ENCODE peak calls at places on chromosomes 13 and 19, in ten cellular contexts. N is sigmoid colon, C is K562, M is breast epithelium, X is IMR-90, O is Peyer's patch, K is heart left ventricle, Y is lower leg skin, I is ovary, G is body of pancreas. J is an unnamed sample.

GRCh38 chr19:33675501-33676124 is 53.9 kb downstream of the CHST8 start:
- DNase-seq in N (peak), C (no peak), M (no peak), X (no peak), O (no peak), K (no peak), Y (peak), I (no peak), G (no peak), J (no peak)

GRCh38 chr13:99356216-99357089 is 49.3 kb upstream of the GPR183 start:
- DNase-seq in N (no peak), C (peak), M (no peak), X (peak), O (peak), K (peak), Y (no peak), I (peak), G (no peak), J (no peak)

GRCh38 chr19:19463348-19464117 is 51.8 kb downstream of the TSSK6 start:
- DNase-seq in N (peak), C (no peak), M (no peak), X (peak), O (no peak), K (no peak), Y (no peak), I (peak), G (peak), J (no peak)

GRCh38 chr13:92719868-92720267 is 506.7 kb upstream of the GPC6 start:
- DNase-seq in N (no peak), C (no peak), M (no peak), X (no peak), O (no peak), K (no peak), Y (no peak), I (no peak), G (no peak), J (no peak)

GRCh38 chr19:39362682-39363657 is 20.7 kb downstream of the SAMD4B start:
- DNase-seq in N (no peak), C (no peak), M (no peak), X (peak), O (no peak), K (no peak), Y (no peak), I (no peak), G (no peak), J (no peak)

GRCh38 chr19:49224856-49225255 is 67.3 kb downstream of the TRPM4 start:
- DNase-seq in N (no peak), C (peak), M (no peak), X (peak), O (peak), K (no peak), Y (no peak), I (no peak), G (peak), J (peak)

GRCh38 chr19:33916792-33917191 is 120.1 kb downstream of the KCTD15 start:
- DNase-seq in N (no peak), C (no peak), M (no peak), X (no peak), O (no peak), K (no peak), Y (no peak), I (no peak), G (no peak), J (no peak)

GRCh38 chr19:34960103-34960805 is 3.8 kb downstream of the ZNF792 start:
- DNase-seq in N (no peak), C (no peak), M (no peak), X (peak), O (no peak), K (no peak), Y (peak), I (no peak), G (no peak), J (no peak)

GRCh38 chr19:27672309-27673047 is 1540.5 kb downstream of the UQCRFS1 start:
- DNase-seq in N (no peak), C (no peak), M (no peak), X (no peak), O (no peak), K (peak), Y (peak), I (no peak), G (no peak), J (no peak)

GRCh38 chr13:110965038-110965754 is 50.3 kb upstream of the ANKRD10 start:
- DNase-seq in N (no peak), C (peak), M (no peak), X (peak), O (no peak), K (no peak), Y (no peak), I (no peak), G (no peak), J (no peak)

GRCh38 chr19:38715540-38715939 is 28.7 kb downstream of the CAPN12 start:
- DNase-seq in N (no peak), C (no peak), M (no peak), X (no peak), O (no peak), K (no peak), Y (no peak), I (no peak), G (peak), J (no peak)

GRCh38 chr13:85541476-85541875 is 257.7 kb downstream of the SLITRK6 start:
- DNase-seq in N (no peak), C (no peak), M (no peak), X (no peak), O (no peak), K (no peak), Y (no peak), I (no peak), G (no peak), J (no peak)

GRCh38 chr19:23996549-23996948 is 81.9 kb downstream of the ZNF726 start:
- DNase-seq in N (no peak), C (peak), M (no peak), X (no peak), O (no peak), K (no peak), Y (no peak), I (no peak), G (no peak), J (no peak)
- TF ChIP-seq POLR2A in N (no peak), C (no peak), M (no peak), X (no peak), O (no peak), K (no peak), Y (no peak), I (no peak), G (no peak), J (no peak)

DNA sequence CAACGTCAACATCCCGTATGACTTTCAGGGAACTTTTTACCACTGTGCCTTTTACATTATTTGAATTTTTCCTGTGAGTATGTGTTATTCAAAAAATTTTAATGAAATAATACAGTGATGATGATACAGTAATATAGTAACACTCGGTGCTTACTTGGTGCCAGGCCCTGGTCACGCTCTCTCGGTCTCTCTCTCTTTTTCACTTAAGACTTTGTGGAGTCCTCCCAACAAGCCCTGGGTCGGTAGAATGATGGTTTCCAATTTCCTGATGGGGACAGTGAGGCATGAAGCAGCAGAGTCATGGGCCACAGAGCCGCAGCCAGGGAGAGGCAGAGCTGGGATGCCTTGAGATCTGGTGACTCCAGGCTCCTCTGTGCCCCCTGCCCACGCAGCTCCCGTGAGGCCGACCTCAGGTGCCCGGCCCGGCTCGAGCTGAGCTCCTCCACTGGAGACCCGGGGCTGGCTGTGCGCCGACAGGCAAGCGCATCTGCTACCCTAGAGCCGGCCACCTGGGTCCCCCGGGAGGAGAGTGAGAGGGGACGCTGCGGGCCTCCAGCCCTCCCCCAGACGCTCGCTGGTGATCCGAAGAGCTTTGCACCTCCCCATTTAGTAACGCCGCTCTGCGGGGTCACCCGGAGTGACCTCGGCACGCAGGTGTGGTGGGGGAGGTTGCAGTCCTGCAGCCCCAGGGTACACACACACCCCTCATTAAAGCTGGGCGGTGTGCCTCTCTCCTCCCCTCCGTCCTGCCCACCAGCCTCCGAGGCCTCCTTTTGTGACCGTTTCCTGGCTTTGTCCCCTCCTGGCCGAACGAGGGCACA is 4.4 kb upstream of the SBK3 start:
- DNase-seq in N (no peak), C (no peak), M (no peak), X (peak), O (no peak), K (no peak), Y (no peak), I (no peak), G (peak), J (no peak)
- H3K4me3 ChIP-seq in N (no peak), C (no peak), M (peak), X (peak), O (no peak), K (peak), Y (no peak), I (no peak), G (no peak), J (no peak)

GRCh38 chr19:58516964-58517833 is 2.4 kb downstream of the ZBTB45 start:
- DNase-seq in N (no peak), C (no peak), M (no peak), X (no peak), O (no peak), K (no peak), Y (no peak), I (no peak), G (no peak), J (no peak)
- TF ChIP-seq POLR2A in N (no peak), C (no peak), M (no peak), X (no peak), O (no peak), K (no peak), Y (no peak), I (no peak), G (no peak), J (no peak)

GRCh38 chr13:53020764-53021332 is 7.8 kb upstream of the OLFM4 start:
- DNase-seq in N (no peak), C (no peak), M (no peak), X (no peak), O (no peak), K (no peak), Y (no peak), I (no peak), G (no peak), J (no peak)
- H3K4me3 ChIP-seq in N (no peak), C (no peak), M (no peak), X (no peak), O (no peak), K (no peak), Y (no peak), I (no peak), G (no peak), J (no peak)

GRCh38 chr19:41218615-41219507 is at the start of gene AXL:
- DNase-seq in N (peak), C (no peak), M (peak), X (peak), O (peak), K (peak), Y (peak), I (peak), G (peak), J (peak)
- TF ChIP-seq POLR2A in N (peak), C (no peak), M (peak), X (peak), O (no peak), K (peak), Y (no peak), I (peak), G (peak), J (peak)

DNA sequence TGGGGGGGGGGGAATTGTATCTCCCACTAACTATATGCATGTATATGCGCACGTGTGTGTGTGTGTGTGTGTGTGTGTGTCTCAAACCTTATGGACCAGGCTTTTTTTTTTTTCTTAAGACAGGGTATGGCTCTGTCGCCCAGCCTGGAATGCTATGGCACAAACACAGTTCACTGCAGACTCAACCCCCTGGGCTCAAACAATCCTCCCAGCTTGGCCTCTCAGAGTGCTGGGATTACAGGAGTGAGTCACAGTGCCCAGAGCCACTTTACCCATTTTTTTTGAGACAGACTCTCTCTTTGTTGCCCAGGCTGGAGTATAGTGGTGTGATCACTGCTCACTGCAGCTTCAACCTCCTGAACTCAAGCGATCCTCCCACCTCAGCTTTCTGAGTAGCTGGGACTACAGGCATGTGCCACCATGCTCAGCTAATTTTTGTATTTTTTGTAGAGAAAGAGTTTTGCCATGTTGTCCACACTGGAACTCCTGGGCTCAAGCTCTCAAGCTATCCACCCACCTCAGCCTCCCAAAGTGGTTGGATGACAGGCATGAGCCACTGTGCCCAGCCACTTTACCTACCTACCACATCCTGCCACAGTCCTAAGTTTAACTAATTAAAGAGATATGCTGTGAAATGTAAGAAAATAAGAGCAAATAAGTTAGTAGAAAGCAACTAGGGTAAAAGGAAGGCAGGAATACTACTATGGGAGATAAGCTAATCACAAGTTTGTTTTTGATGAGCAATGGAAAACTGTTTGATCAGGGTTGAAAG is 2.4 kb downstream of the ZMYM5 start:
- DNase-seq in N (no peak), C (no peak), M (no peak), X (peak), O (no peak), K (no peak), Y (no peak), I (no peak), G (peak), J (no peak)
- H3K4me3 ChIP-seq in N (no peak), C (peak), M (no peak), X (no peak), O (no peak), K (peak), Y (no peak), I (no peak), G (no peak), J (no peak)

J was measured in prostate gland.